ENCODE peak calls at places on chromosome X, in five cellular contexts. One of them, this sample, is unnamed.
A peak's percentile ranks its signal among the peaks of the same experiment; 100 is the strongest.

GRCh38 chrX:13569479-13570244 is at the start of gene EGFL6:
- DNase-seq in CD8-positive, alpha-beta T cell: no peak
- DNase-seq in left lung: no peak
- DNase-seq in upper lobe of right lung: no peak
- DNase-seq in mammary epithelial cell: no peak
- DNase-seq in this sample: no peak

GRCh38 chrX:13165747-13166146 is 121.3 kb upstream of the FAM9C start:
- DNase-seq in mammary epithelial cell: no peak
- DNase-seq in left lung: no peak
- DNase-seq in upper lobe of right lung: no peak
- DNase-seq in CD8-positive, alpha-beta T cell: no peak
- DNase-seq in this sample: no peak

GRCh38 chrX:132488092-132488749 is 617 bp downstream of the MBNL3 start:
- DNase-seq in mammary epithelial cell: peak; percentile 33
- DNase-seq in left lung: peak; percentile 35
- DNase-seq in upper lobe of right lung: no peak
- DNase-seq in CD8-positive, alpha-beta T cell: peak; percentile 20
- DNase-seq in this sample: no peak

GRCh38 chrX:49878834-49879655 is at the start of gene USP27X:
- DNase-seq in CD8-positive, alpha-beta T cell: peak; percentile 68
- DNase-seq in left lung: peak; percentile 82
- DNase-seq in upper lobe of right lung: peak; percentile 90
- DNase-seq in mammary epithelial cell: peak; percentile 75
- DNase-seq in this sample: peak; percentile 86

GRCh38 chrX:74251006-74251930 is 52.7 kb upstream of the ZCCHC13 start:
- DNase-seq in CD8-positive, alpha-beta T cell: no peak
- DNase-seq in upper lobe of right lung: no peak
- DNase-seq in left lung: no peak
- DNase-seq in mammary epithelial cell: peak; percentile 50
- DNase-seq in this sample: no peak

GRCh38 chrX:147901476-147902126 is 10.1 kb upstream of the FMR1 start:
- DNase-seq in left lung: no peak
- DNase-seq in upper lobe of right lung: no peak
- DNase-seq in CD8-positive, alpha-beta T cell: no peak
- DNase-seq in mammary epithelial cell: no peak
- DNase-seq in this sample: no peak

GRCh38 chrX:24494544-24495113 is 29.5 kb downstream of the PDK3 start:
- DNase-seq in mammary epithelial cell: peak; percentile 81
- DNase-seq in left lung: no peak
- DNase-seq in upper lobe of right lung: no peak
- DNase-seq in CD8-positive, alpha-beta T cell: no peak
- DNase-seq in this sample: peak; percentile 70

GRCh38 chrX:45749375-45749774 is 548.7 kb upstream of the DIPK2B start:
- DNase-seq in CD8-positive, alpha-beta T cell: no peak
- DNase-seq in left lung: no peak
- DNase-seq in mammary epithelial cell: no peak
- DNase-seq in upper lobe of right lung: no peak
- DNase-seq in this sample: no peak

GRCh38 chrX:24146283-24146865 is 3.2 kb upstream of the ZFX start:
- DNase-seq in mammary epithelial cell: no peak
- DNase-seq in left lung: no peak
- DNase-seq in upper lobe of right lung: no peak
- DNase-seq in CD8-positive, alpha-beta T cell: no peak
- DNase-seq in this sample: no peak

GRCh38 chrX:13142891-13143290 is 98.5 kb upstream of the FAM9C start:
- DNase-seq in CD8-positive, alpha-beta T cell: no peak
- DNase-seq in mammary epithelial cell: no peak
- DNase-seq in left lung: no peak
- DNase-seq in upper lobe of right lung: no peak
- DNase-seq in this sample: no peak

GRCh38 chrX:54807524-54808108 is at the start of gene MAGED2:
- DNase-seq in left lung: no peak
- DNase-seq in mammary epithelial cell: no peak
- DNase-seq in CD8-positive, alpha-beta T cell: peak; percentile 53
- DNase-seq in upper lobe of right lung: peak; percentile 64
- DNase-seq in this sample: peak; percentile 71

GRCh38 chrX:42597481-42597880 is 180.5 kb downstream of the PPP1R2C start:
- DNase-seq in upper lobe of right lung: no peak
- DNase-seq in left lung: no peak
- DNase-seq in mammary epithelial cell: no peak
- DNase-seq in CD8-positive, alpha-beta T cell: no peak
- DNase-seq in this sample: no peak

GRCh38 chrX:18075603-18076002 is 145.1 kb downstream of the BEND2 start:
- DNase-seq in CD8-positive, alpha-beta T cell: no peak
- DNase-seq in upper lobe of right lung: no peak
- DNase-seq in mammary epithelial cell: no peak
- DNase-seq in left lung: no peak
- DNase-seq in this sample: no peak

GRCh38 chrX:102950908-102951866 is 14.1 kb downstream of the RAB40AL start:
- DNase-seq in upper lobe of right lung: no peak
- DNase-seq in CD8-positive, alpha-beta T cell: peak; percentile 20
- DNase-seq in mammary epithelial cell: peak; percentile 26
- DNase-seq in left lung: no peak
- DNase-seq in this sample: no peak

GRCh38 chrX:38796926-38797325 is 4.3 kb upstream of the MID1IP1 start:
- DNase-seq in left lung: no peak
- DNase-seq in CD8-positive, alpha-beta T cell: no peak
- DNase-seq in upper lobe of right lung: no peak
- DNase-seq in mammary epithelial cell: peak; percentile 35
- DNase-seq in this sample: no peak

GRCh38 chrX:1582686-1583437 is 8.5 kb upstream of the AKAP17A start:
- DNase-seq in left lung: no peak
- DNase-seq in mammary epithelial cell: peak; percentile 52
- DNase-seq in CD8-positive, alpha-beta T cell: peak; percentile 49
- DNase-seq in upper lobe of right lung: no peak
- DNase-seq in this sample: no peak

GRCh38 chrX:138775501-138775900 is 64.0 kb upstream of the FGF13 start:
- DNase-seq in CD8-positive, alpha-beta T cell: no peak
- DNase-seq in left lung: no peak
- DNase-seq in upper lobe of right lung: no peak
- DNase-seq in mammary epithelial cell: peak; percentile 25
- DNase-seq in this sample: no peak

GRCh38 chrX:8043121-8043520 is 115.9 kb upstream of the PNPLA4 start:
- DNase-seq in upper lobe of right lung: no peak
- DNase-seq in CD8-positive, alpha-beta T cell: no peak
- DNase-seq in left lung: no peak
- DNase-seq in mammary epithelial cell: peak; percentile 62
- DNase-seq in this sample: no peak

GRCh38 chrX:66014084-66014483 is 25.8 kb downstream of the VSIG4 start:
- DNase-seq in mammary epithelial cell: no peak
- DNase-seq in CD8-positive, alpha-beta T cell: no peak
- DNase-seq in left lung: no peak
- DNase-seq in upper lobe of right lung: no peak
- DNase-seq in this sample: no peak

GRCh38 chrX:147333821-147334220 is 519.3 kb upstream of the CXorf51A start:
- DNase-seq in mammary epithelial cell: no peak
- DNase-seq in upper lobe of right lung: no peak
- DNase-seq in left lung: no peak
- DNase-seq in CD8-positive, alpha-beta T cell: no peak
- DNase-seq in this sample: no peak

GRCh38 chrX:7054219-7055206 is 93.0 kb upstream of the STS start:
- DNase-seq in mammary epithelial cell: no peak
- DNase-seq in left lung: no peak
- DNase-seq in CD8-positive, alpha-beta T cell: no peak
- DNase-seq in upper lobe of right lung: no peak
- DNase-seq in this sample: no peak

GRCh38 chrX:7074908-7075204 is 72.7 kb upstream of the STS start:
- DNase-seq in mammary epithelial cell: no peak
- DNase-seq in upper lobe of right lung: no peak
- DNase-seq in CD8-positive, alpha-beta T cell: no peak
- DNase-seq in left lung: no peak
- DNase-seq in this sample: no peak

GRCh38 chrX:12360389-12360788 is 222.1 kb downstream of the FRMPD4 start:
- DNase-seq in upper lobe of right lung: no peak
- DNase-seq in left lung: no peak
- DNase-seq in mammary epithelial cell: peak; percentile 81
- DNase-seq in CD8-positive, alpha-beta T cell: no peak
- DNase-seq in this sample: no peak

GRCh38 chrX:132909643-132910042 is 48.8 kb downstream of the HS6ST2 start:
- DNase-seq in mammary epithelial cell: peak; percentile 55
- DNase-seq in CD8-positive, alpha-beta T cell: no peak
- DNase-seq in upper lobe of right lung: no peak
- DNase-seq in left lung: no peak
- DNase-seq in this sample: no peak

GRCh38 chrX:54808109-54808604 is 612 bp downstream of the MAGED2 start:
- DNase-seq in left lung: peak; percentile 70
- DNase-seq in CD8-positive, alpha-beta T cell: peak; percentile 43
- DNase-seq in upper lobe of right lung: peak; percentile 79
- DNase-seq in mammary epithelial cell: no peak
- DNase-seq in this sample: no peak

GRCh38 chrX:30674799-30675198 is 21.6 kb downstream of the GK start:
- DNase-seq in upper lobe of right lung: no peak
- DNase-seq in left lung: no peak
- DNase-seq in mammary epithelial cell: no peak
- DNase-seq in CD8-positive, alpha-beta T cell: no peak
- DNase-seq in this sample: no peak

GRCh38 chrX:147917700-147918694 is 6.3 kb downstream of the FMR1 start:
- DNase-seq in left lung: no peak
- DNase-seq in upper lobe of right lung: no peak
- DNase-seq in CD8-positive, alpha-beta T cell: no peak
- DNase-seq in mammary epithelial cell: no peak
- DNase-seq in this sample: no peak

GRCh38 chrX:68307767-68308166 is 125.5 kb downstream of the OPHN1 start:
- DNase-seq in mammary epithelial cell: peak; percentile 93
- DNase-seq in left lung: no peak
- DNase-seq in upper lobe of right lung: no peak
- DNase-seq in CD8-positive, alpha-beta T cell: no peak
- DNase-seq in this sample: no peak

GRCh38 chrX:39730671-39731389 is 366.9 kb downstream of the BCOR start:
- DNase-seq in upper lobe of right lung: peak; percentile 65
- DNase-seq in mammary epithelial cell: peak; percentile 31
- DNase-seq in CD8-positive, alpha-beta T cell: peak; percentile 40
- DNase-seq in left lung: peak; percentile 57
- DNase-seq in this sample: peak; percentile 90

GRCh38 chrX:131729295-131729694 is 185.4 kb downstream of the OR13H1 start:
- DNase-seq in mammary epithelial cell: peak; percentile 76
- DNase-seq in upper lobe of right lung: no peak
- DNase-seq in left lung: peak; percentile 87
- DNase-seq in CD8-positive, alpha-beta T cell: no peak
- DNase-seq in this sample: peak; percentile 93

GRCh38 chrX:69216911-69217310 is 51.7 kb upstream of the PJA1 start:
- DNase-seq in mammary epithelial cell: no peak
- DNase-seq in CD8-positive, alpha-beta T cell: no peak
- DNase-seq in left lung: peak; percentile 53
- DNase-seq in upper lobe of right lung: peak; percentile 76
- DNase-seq in this sample: no peak

DNA sequence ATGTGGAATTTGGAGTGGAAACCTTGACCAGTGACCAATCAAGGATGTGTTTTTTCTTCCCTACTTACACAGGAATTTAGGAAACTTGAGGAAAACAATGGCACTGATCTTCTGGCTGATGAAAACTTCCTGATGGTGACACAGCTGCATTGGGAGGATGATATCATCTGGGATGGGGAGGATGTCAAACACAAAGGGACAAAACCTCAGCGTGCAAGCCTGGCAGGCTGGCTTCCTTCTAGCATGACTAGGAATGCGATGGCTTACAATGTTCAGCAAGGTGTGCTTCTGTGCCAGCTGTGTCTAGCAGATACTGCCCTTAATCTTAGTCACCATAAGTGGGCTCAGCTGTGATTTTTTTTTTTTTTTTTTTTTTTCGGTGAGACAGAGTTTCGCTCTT is 12.6 kb downstream of the TAF1 start:
- DNase-seq in left lung: no peak
- DNase-seq in upper lobe of right lung: no peak
- DNase-seq in mammary epithelial cell: no peak
- DNase-seq in CD8-positive, alpha-beta T cell: no peak
- DNase-seq in this sample: no peak
- H3K36me3 ChIP-seq in left lung: peaks cover 94% of the 10 kb centered on the region
- H3K36me3 ChIP-seq in upper lobe of right lung: peaks cover 88% of the 10 kb centered on the region
- H3K36me3 ChIP-seq in mammary epithelial cell: peaks cover 9% of the 10 kb centered on the region
- H3K36me3 ChIP-seq in CD8-positive, alpha-beta T cell: peaks cover 48% of the 10 kb centered on the region
- H3K36me3 ChIP-seq in this sample: peaks cover 68% of the 10 kb centered on the region

DNA sequence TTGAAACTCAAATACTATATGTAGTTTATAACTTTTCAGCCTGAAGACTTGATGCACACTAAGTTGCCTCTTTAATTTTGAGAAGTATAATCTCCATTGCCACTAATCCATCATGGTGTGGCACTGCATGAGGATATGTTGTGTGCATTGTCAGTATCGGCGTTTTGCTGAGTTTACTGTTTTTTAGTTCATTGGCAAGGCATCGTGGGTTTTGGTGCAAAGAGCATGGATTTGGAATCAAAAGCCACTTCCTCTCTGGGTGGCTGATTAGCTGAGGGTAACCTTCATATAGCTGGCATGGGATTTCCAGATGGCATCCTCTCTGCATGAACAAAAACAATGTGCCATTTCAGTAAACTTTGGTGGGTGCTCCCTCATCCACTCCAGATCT is 38.7 kb downstream of the FHL1 start:
- DNase-seq in mammary epithelial cell: no peak
- DNase-seq in upper lobe of right lung: no peak
- DNase-seq in left lung: no peak
- DNase-seq in CD8-positive, alpha-beta T cell: no peak
- DNase-seq in this sample: no peak
- H3K27ac ChIP-seq in mammary epithelial cell: no peak overlapping the region
- H3K27ac ChIP-seq in upper lobe of right lung: no peak overlapping the region
- H3K27ac ChIP-seq in left lung: no peak overlapping the region
- H3K27ac ChIP-seq in CD8-positive, alpha-beta T cell: no peak overlapping the region
- H3K27ac ChIP-seq in this sample: peak overlapping the region; percentile 39

DNA sequence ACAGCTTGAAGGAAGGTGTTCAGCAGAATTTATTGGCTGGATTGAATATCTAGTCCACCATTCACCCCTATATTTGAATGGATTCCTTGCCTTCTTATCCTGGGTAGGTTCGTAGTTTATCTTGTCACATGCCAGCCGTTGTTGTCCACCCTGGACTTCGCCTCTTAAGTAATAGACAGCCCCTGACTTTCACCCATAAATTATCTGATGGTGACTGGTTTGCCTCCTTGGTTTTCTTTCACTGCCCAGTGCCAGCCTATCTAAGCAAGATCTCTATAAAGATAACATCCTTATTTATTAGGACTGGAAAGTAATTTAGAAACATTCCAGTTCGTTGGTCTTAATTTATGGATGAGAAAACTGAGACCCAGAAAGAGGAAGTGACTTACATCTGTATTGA is 410.3 kb downstream of the RPA4 start:
- DNase-seq in mammary epithelial cell: no peak
- DNase-seq in left lung: no peak
- DNase-seq in CD8-positive, alpha-beta T cell: no peak
- DNase-seq in upper lobe of right lung: no peak
- DNase-seq in this sample: no peak
- H3K4me1 ChIP-seq in mammary epithelial cell: no peaks in the 10 kb centered on the region
- H3K4me1 ChIP-seq in left lung: no peaks in the 10 kb centered on the region
- H3K4me1 ChIP-seq in CD8-positive, alpha-beta T cell: no peaks in the 10 kb centered on the region
- H3K4me1 ChIP-seq in upper lobe of right lung: no peaks in the 10 kb centered on the region
- H3K4me1 ChIP-seq in this sample: no peaks in the 10 kb centered on the region

DNA sequence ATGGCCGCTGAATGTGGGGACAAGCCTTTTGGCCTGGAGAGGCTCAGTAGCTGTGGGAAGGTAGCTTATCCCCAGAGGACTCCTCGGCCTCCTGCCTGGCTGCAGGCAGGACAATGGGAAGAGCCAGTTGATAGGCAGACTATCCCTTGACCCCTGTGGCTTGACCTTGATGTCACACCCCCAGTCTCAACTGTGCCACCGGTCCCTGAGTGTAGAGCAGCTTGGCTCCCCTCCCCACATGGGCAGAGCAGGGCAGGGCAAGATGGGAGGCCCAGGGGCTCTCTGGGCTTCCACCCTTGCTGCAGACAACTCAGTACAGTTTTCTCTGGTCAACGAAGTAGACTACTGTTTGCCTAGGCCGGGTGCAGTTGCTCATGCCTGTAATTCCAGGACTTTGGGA is 25.7 kb downstream of the SYAP1 start:
- DNase-seq in CD8-positive, alpha-beta T cell: no peak
- DNase-seq in upper lobe of right lung: no peak
- DNase-seq in mammary epithelial cell: no peak
- DNase-seq in left lung: no peak
- DNase-seq in this sample: no peak
- H3K36me3 ChIP-seq in CD8-positive, alpha-beta T cell: peaks cover 3% of the 10 kb centered on the region
- H3K36me3 ChIP-seq in upper lobe of right lung: peaks cover 21% of the 10 kb centered on the region
- H3K36me3 ChIP-seq in mammary epithelial cell: peaks cover 26% of the 10 kb centered on the region
- H3K36me3 ChIP-seq in left lung: peaks cover 83% of the 10 kb centered on the region
- H3K36me3 ChIP-seq in this sample: peaks cover 89% of the 10 kb centered on the region

This sample was measured in ascending aorta.